ENCODE peak calls at places on chromosomes 7 and 10, in seven cellular contexts. One of them, this sample, is unnamed.

GRCh38 chr10:117670116-117670515 is 127.6 kb downstream of the EMX2 start:
- DNase-seq in hypothalamus: no peak
- DNase-seq in activated B cell treated with CpG ODN at 0.5 μM for 24 hours: no peak
- DNase-seq in anterior cingulate cortex: no peak
- DNase-seq in progenitor cell of endocrine pancreas: no peak
- DNase-seq in NCI-H1105 treated with DMSO at 0.1 percent for 48 hours: no peak
- DNase-seq in CD4-positive, CD25-positive, alpha-beta regulatory T cell: no peak
- DNase-seq in this sample: no peak

GRCh38 chr10:53572799-53573198 is 800.2 kb upstream of the MBL2 start:
- DNase-seq in NCI-H1105 treated with DMSO at 0.1 percent for 48 hours: no peak
- DNase-seq in hypothalamus: no peak
- DNase-seq in CD4-positive, CD25-positive, alpha-beta regulatory T cell: no peak
- DNase-seq in activated B cell treated with CpG ODN at 0.5 μM for 24 hours: no peak
- DNase-seq in anterior cingulate cortex: no peak
- DNase-seq in progenitor cell of endocrine pancreas: no peak
- DNase-seq in this sample: no peak

GRCh38 chr10:32459072-32459703 is 13.2 kb downstream of the CCDC7 start:
- DNase-seq in anterior cingulate cortex: no peak
- DNase-seq in activated B cell treated with CpG ODN at 0.5 μM for 24 hours: no peak
- DNase-seq in CD4-positive, CD25-positive, alpha-beta regulatory T cell: peak
- DNase-seq in NCI-H1105 treated with DMSO at 0.1 percent for 48 hours: no peak
- DNase-seq in hypothalamus: no peak
- DNase-seq in progenitor cell of endocrine pancreas: no peak
- DNase-seq in this sample: no peak

GRCh38 chr10:101974091-101974799 is 81.7 kb downstream of the ARMH3 start:
- DNase-seq in hypothalamus: no peak
- DNase-seq in anterior cingulate cortex: no peak
- DNase-seq in progenitor cell of endocrine pancreas: no peak
- DNase-seq in NCI-H1105 treated with DMSO at 0.1 percent for 48 hours: no peak
- DNase-seq in CD4-positive, CD25-positive, alpha-beta regulatory T cell: no peak
- DNase-seq in activated B cell treated with CpG ODN at 0.5 μM for 24 hours: no peak
- DNase-seq in this sample: no peak

GRCh38 chr10:58697691-58698090 is 185.0 kb downstream of the BICC1 start:
- DNase-seq in anterior cingulate cortex: no peak
- DNase-seq in CD4-positive, CD25-positive, alpha-beta regulatory T cell: no peak
- DNase-seq in activated B cell treated with CpG ODN at 0.5 μM for 24 hours: no peak
- DNase-seq in hypothalamus: no peak
- DNase-seq in progenitor cell of endocrine pancreas: no peak
- DNase-seq in NCI-H1105 treated with DMSO at 0.1 percent for 48 hours: no peak
- DNase-seq in this sample: no peak

GRCh38 chr10:52066383-52066782 is 247.7 kb upstream of the DKK1 start:
- DNase-seq in NCI-H1105 treated with DMSO at 0.1 percent for 48 hours: no peak
- DNase-seq in hypothalamus: no peak
- DNase-seq in progenitor cell of endocrine pancreas: no peak
- DNase-seq in CD4-positive, CD25-positive, alpha-beta regulatory T cell: no peak
- DNase-seq in activated B cell treated with CpG ODN at 0.5 μM for 24 hours: no peak
- DNase-seq in anterior cingulate cortex: no peak
- DNase-seq in this sample: no peak

GRCh38 chr7:128879939-128880746 is 17.5 kb downstream of the ATP6V1F start:
- DNase-seq in hypothalamus: peak
- DNase-seq in anterior cingulate cortex: peak
- DNase-seq in CD4-positive, CD25-positive, alpha-beta regulatory T cell: no peak
- DNase-seq in progenitor cell of endocrine pancreas: peak
- DNase-seq in NCI-H1105 treated with DMSO at 0.1 percent for 48 hours: peak
- DNase-seq in activated B cell treated with CpG ODN at 0.5 μM for 24 hours: no peak
- DNase-seq in this sample: no peak

GRCh38 chr7:8724080-8724718 is 290.8 kb downstream of the NXPH1 start:
- DNase-seq in activated B cell treated with CpG ODN at 0.5 μM for 24 hours: no peak
- DNase-seq in CD4-positive, CD25-positive, alpha-beta regulatory T cell: peak
- DNase-seq in anterior cingulate cortex: peak
- DNase-seq in progenitor cell of endocrine pancreas: peak
- DNase-seq in hypothalamus: no peak
- DNase-seq in NCI-H1105 treated with DMSO at 0.1 percent for 48 hours: peak
- DNase-seq in this sample: no peak

GRCh38 chr10:63628526-63629362 is 107.5 kb downstream of the REEP3 start:
- DNase-seq in progenitor cell of endocrine pancreas: no peak
- DNase-seq in activated B cell treated with CpG ODN at 0.5 μM for 24 hours: no peak
- DNase-seq in hypothalamus: peak
- DNase-seq in anterior cingulate cortex: peak
- DNase-seq in CD4-positive, CD25-positive, alpha-beta regulatory T cell: peak
- DNase-seq in NCI-H1105 treated with DMSO at 0.1 percent for 48 hours: peak
- DNase-seq in this sample: no peak

GRCh38 chr7:73668103-73668937 is 689 bp downstream of the VPS37D start:
- DNase-seq in anterior cingulate cortex: no peak
- DNase-seq in hypothalamus: no peak
- DNase-seq in CD4-positive, CD25-positive, alpha-beta regulatory T cell: no peak
- DNase-seq in activated B cell treated with CpG ODN at 0.5 μM for 24 hours: no peak
- DNase-seq in NCI-H1105 treated with DMSO at 0.1 percent for 48 hours: peak
- DNase-seq in progenitor cell of endocrine pancreas: no peak
- DNase-seq in this sample: no peak

GRCh38 chr10:77490512-77490911 is 147.1 kb downstream of the KCNMA1 start:
- DNase-seq in activated B cell treated with CpG ODN at 0.5 μM for 24 hours: no peak
- DNase-seq in CD4-positive, CD25-positive, alpha-beta regulatory T cell: no peak
- DNase-seq in anterior cingulate cortex: no peak
- DNase-seq in NCI-H1105 treated with DMSO at 0.1 percent for 48 hours: no peak
- DNase-seq in hypothalamus: no peak
- DNase-seq in progenitor cell of endocrine pancreas: no peak
- DNase-seq in this sample: no peak

GRCh38 chr7:67371429-67372305 is 375.0 kb downstream of the TYW1 start:
- DNase-seq in progenitor cell of endocrine pancreas: peak
- DNase-seq in activated B cell treated with CpG ODN at 0.5 μM for 24 hours: peak
- DNase-seq in anterior cingulate cortex: peak
- DNase-seq in hypothalamus: peak
- DNase-seq in CD4-positive, CD25-positive, alpha-beta regulatory T cell: peak
- DNase-seq in NCI-H1105 treated with DMSO at 0.1 percent for 48 hours: peak
- DNase-seq in this sample: peak

GRCh38 chr7:159102681-159103381 is 41.8 kb downstream of the VIPR2 start:
- DNase-seq in activated B cell treated with CpG ODN at 0.5 μM for 24 hours: no peak
- DNase-seq in anterior cingulate cortex: no peak
- DNase-seq in hypothalamus: no peak
- DNase-seq in CD4-positive, CD25-positive, alpha-beta regulatory T cell: no peak
- DNase-seq in progenitor cell of endocrine pancreas: no peak
- DNase-seq in NCI-H1105 treated with DMSO at 0.1 percent for 48 hours: no peak
- DNase-seq in this sample: no peak

GRCh38 chr7:128847721-128848211 is 14.9 kb upstream of the ATP6V1F start:
- DNase-seq in progenitor cell of endocrine pancreas: no peak
- DNase-seq in NCI-H1105 treated with DMSO at 0.1 percent for 48 hours: no peak
- DNase-seq in activated B cell treated with CpG ODN at 0.5 μM for 24 hours: no peak
- DNase-seq in anterior cingulate cortex: no peak
- DNase-seq in hypothalamus: no peak
- DNase-seq in CD4-positive, CD25-positive, alpha-beta regulatory T cell: no peak
- DNase-seq in this sample: no peak

GRCh38 chr7:70390251-70390650 is 741.7 kb upstream of the GALNT17 start:
- DNase-seq in NCI-H1105 treated with DMSO at 0.1 percent for 48 hours: no peak
- DNase-seq in CD4-positive, CD25-positive, alpha-beta regulatory T cell: no peak
- DNase-seq in anterior cingulate cortex: no peak
- DNase-seq in activated B cell treated with CpG ODN at 0.5 μM for 24 hours: no peak
- DNase-seq in hypothalamus: no peak
- DNase-seq in progenitor cell of endocrine pancreas: no peak
- DNase-seq in this sample: no peak

GRCh38 chr7:26449175-26450165 is 157.8 kb downstream of the SNX10 start:
- DNase-seq in hypothalamus: no peak
- DNase-seq in activated B cell treated with CpG ODN at 0.5 μM for 24 hours: no peak
- DNase-seq in CD4-positive, CD25-positive, alpha-beta regulatory T cell: no peak
- DNase-seq in anterior cingulate cortex: no peak
- DNase-seq in NCI-H1105 treated with DMSO at 0.1 percent for 48 hours: no peak
- DNase-seq in progenitor cell of endocrine pancreas: no peak
- DNase-seq in this sample: no peak

GRCh38 chr7:138324905-138325304 is 135.2 kb upstream of the TRIM24 start:
- DNase-seq in activated B cell treated with CpG ODN at 0.5 μM for 24 hours: no peak
- DNase-seq in CD4-positive, CD25-positive, alpha-beta regulatory T cell: no peak
- DNase-seq in progenitor cell of endocrine pancreas: no peak
- DNase-seq in anterior cingulate cortex: no peak
- DNase-seq in NCI-H1105 treated with DMSO at 0.1 percent for 48 hours: no peak
- DNase-seq in hypothalamus: no peak
- DNase-seq in this sample: no peak

GRCh38 chr7:44277851-44278250 is 47.5 kb downstream of the CAMK2B start:
- DNase-seq in activated B cell treated with CpG ODN at 0.5 μM for 24 hours: no peak
- DNase-seq in anterior cingulate cortex: no peak
- DNase-seq in progenitor cell of endocrine pancreas: no peak
- DNase-seq in hypothalamus: no peak
- DNase-seq in CD4-positive, CD25-positive, alpha-beta regulatory T cell: no peak
- DNase-seq in NCI-H1105 treated with DMSO at 0.1 percent for 48 hours: no peak
- DNase-seq in this sample: no peak

GRCh38 chr10:22897371-22897770 is 30.5 kb upstream of the ARMC3 start:
- DNase-seq in hypothalamus: no peak
- DNase-seq in progenitor cell of endocrine pancreas: no peak
- DNase-seq in CD4-positive, CD25-positive, alpha-beta regulatory T cell: no peak
- DNase-seq in anterior cingulate cortex: no peak
- DNase-seq in activated B cell treated with CpG ODN at 0.5 μM for 24 hours: no peak
- DNase-seq in NCI-H1105 treated with DMSO at 0.1 percent for 48 hours: no peak
- DNase-seq in this sample: no peak

GRCh38 chr7:105587899-105588690 is 6.8 kb upstream of the EFCAB10 start:
- DNase-seq in hypothalamus: no peak
- DNase-seq in activated B cell treated with CpG ODN at 0.5 μM for 24 hours: no peak
- DNase-seq in progenitor cell of endocrine pancreas: no peak
- DNase-seq in CD4-positive, CD25-positive, alpha-beta regulatory T cell: peak
- DNase-seq in anterior cingulate cortex: no peak
- DNase-seq in NCI-H1105 treated with DMSO at 0.1 percent for 48 hours: no peak
- DNase-seq in this sample: no peak

GRCh38 chr7:1901431-1902210 is 231.5 kb downstream of the ELFN1 start:
- DNase-seq in anterior cingulate cortex: no peak
- DNase-seq in hypothalamus: no peak
- DNase-seq in progenitor cell of endocrine pancreas: no peak
- DNase-seq in CD4-positive, CD25-positive, alpha-beta regulatory T cell: no peak
- DNase-seq in NCI-H1105 treated with DMSO at 0.1 percent for 48 hours: no peak
- DNase-seq in activated B cell treated with CpG ODN at 0.5 μM for 24 hours: no peak
- DNase-seq in this sample: no peak

GRCh38 chr10:122373713-122374112 is 795 bp upstream of the PLEKHA1 start:
- DNase-seq in NCI-H1105 treated with DMSO at 0.1 percent for 48 hours: no peak
- DNase-seq in hypothalamus: no peak
- DNase-seq in CD4-positive, CD25-positive, alpha-beta regulatory T cell: no peak
- DNase-seq in anterior cingulate cortex: peak
- DNase-seq in activated B cell treated with CpG ODN at 0.5 μM for 24 hours: no peak
- DNase-seq in progenitor cell of endocrine pancreas: no peak
- DNase-seq in this sample: no peak

GRCh38 chr7:17159500-17160037 is 138.9 kb upstream of the AHR start:
- DNase-seq in anterior cingulate cortex: no peak
- DNase-seq in hypothalamus: no peak
- DNase-seq in CD4-positive, CD25-positive, alpha-beta regulatory T cell: peak
- DNase-seq in progenitor cell of endocrine pancreas: no peak
- DNase-seq in activated B cell treated with CpG ODN at 0.5 μM for 24 hours: no peak
- DNase-seq in NCI-H1105 treated with DMSO at 0.1 percent for 48 hours: no peak
- DNase-seq in this sample: no peak

GRCh38 chr7:36906448-36906847 is 182.2 kb upstream of the AOAH start:
- DNase-seq in activated B cell treated with CpG ODN at 0.5 μM for 24 hours: no peak
- DNase-seq in anterior cingulate cortex: no peak
- DNase-seq in NCI-H1105 treated with DMSO at 0.1 percent for 48 hours: no peak
- DNase-seq in hypothalamus: no peak
- DNase-seq in CD4-positive, CD25-positive, alpha-beta regulatory T cell: no peak
- DNase-seq in progenitor cell of endocrine pancreas: no peak
- DNase-seq in this sample: no peak

GRCh38 chr7:46955526-46955925 is 626.4 kb downstream of the TNS3 start:
- DNase-seq in anterior cingulate cortex: no peak
- DNase-seq in activated B cell treated with CpG ODN at 0.5 μM for 24 hours: no peak
- DNase-seq in CD4-positive, CD25-positive, alpha-beta regulatory T cell: no peak
- DNase-seq in hypothalamus: no peak
- DNase-seq in NCI-H1105 treated with DMSO at 0.1 percent for 48 hours: no peak
- DNase-seq in progenitor cell of endocrine pancreas: no peak
- DNase-seq in this sample: no peak

GRCh38 chr7:158924956-158925355 is 68.6 kb downstream of the DYNC2I1 start:
- DNase-seq in progenitor cell of endocrine pancreas: no peak
- DNase-seq in hypothalamus: no peak
- DNase-seq in activated B cell treated with CpG ODN at 0.5 μM for 24 hours: no peak
- DNase-seq in CD4-positive, CD25-positive, alpha-beta regulatory T cell: no peak
- DNase-seq in NCI-H1105 treated with DMSO at 0.1 percent for 48 hours: no peak
- DNase-seq in anterior cingulate cortex: no peak
- DNase-seq in this sample: peak